ENCODE peak calls at places on chromosomes 3 and 15, in eight cellular contexts. I is HepG2, C is neural progenitor cell, M is GM23248, Q is MM.1S, J is fibroblast of lung, Y is IMR-90, X is keratinocyte. U is an unnamed sample.

GRCh38 chr3:187342255-187342654 is 25.9 kb upstream of the RTP4 start:
- DNase-seq in I (no peak), C (no peak), M (no peak), Q (no peak), J (no peak), Y (no peak), X (no peak), U (no peak)

GRCh38 chr3:112746675-112747276 is 99.9 kb downstream of the CD200R1L start:
- DNase-seq in I (no peak), C (no peak), M (peak; percentile 75), Q (no peak), J (peak; percentile 92), Y (peak; percentile 77), X (no peak), U (no peak)

GRCh38 chr3:194986208-194987043 is 284.5 kb downstream of the XXYLT1 start:
- DNase-seq in I (peak; percentile 25), C (no peak), M (no peak), Q (no peak), J (peak; percentile 19), Y (no peak), X (peak; percentile 61), U (peak; percentile 88)

GRCh38 chr15:53520867-53521525 is 238.5 kb downstream of the WDR72 start:
- DNase-seq in I (no peak), C (peak; percentile 13), M (no peak), Q (no peak), J (peak; percentile 6), Y (no peak), X (no peak), U (no peak)

GRCh38 chr15:63973212-63974009 is 72.9 kb downstream of the DAPK2 start:
- DNase-seq in I (no peak), C (no peak), M (peak; percentile 84), Q (no peak), J (peak; percentile 59), Y (peak; percentile 67), X (no peak), U (no peak)

GRCh38 chr3:54906763-54907162 is 21.1 kb downstream of the LRTM1 start:
- DNase-seq in I (no peak), C (no peak), M (no peak), Q (no peak), J (no peak), Y (no peak), X (no peak), U (no peak)

GRCh38 chr3:194382196-194382891 is 12.8 kb upstream of the LRRC15 start:
- DNase-seq in I (no peak), C (peak; percentile 69), M (no peak), Q (no peak), J (no peak), Y (no peak), X (no peak), U (no peak)

GRCh38 chr3:29317659-29318173 is 36.8 kb downstream of the RBMS3 start:
- DNase-seq in I (no peak), C (no peak), M (no peak), Q (no peak), J (peak; percentile 61), Y (no peak), X (no peak), U (no peak)

GRCh38 chr15:29364429-29365078 is 94.9 kb upstream of the NSMCE3 start:
- DNase-seq in I (peak; percentile 4), C (peak; percentile 34), M (peak; percentile 61), Q (no peak), J (peak; percentile 90), Y (peak; percentile 86), X (no peak), U (peak; percentile 56)

GRCh38 chr3:126380011-126380768 is 14.5 kb upstream of the CFAP100 start:
- DNase-seq in I (no peak), C (no peak), M (no peak), Q (no peak), J (no peak), Y (no peak), X (no peak), U (no peak)

GRCh38 chr15:47356297-47356696 is 361.0 kb upstream of the SEMA6D start:
- DNase-seq in I (no peak), C (no peak), M (no peak), Q (no peak), J (no peak), Y (no peak), X (no peak), U (no peak)

GRCh38 chr3:185961675-185962232 is 23.9 kb upstream of the TRA2B start:
- DNase-seq in I (no peak), C (no peak), M (no peak), Q (no peak), J (no peak), Y (no peak), X (no peak), U (no peak)

GRCh38 chr15:81275711-81276417 is 48.1 kb downstream of the STARD5 start:
- DNase-seq in I (no peak), C (no peak), M (peak; percentile 21), Q (no peak), J (peak; percentile 18), Y (peak; percentile 17), X (no peak), U (no peak)

GRCh38 chr15:68418611-68419161 is 13.3 kb downstream of the ITGA11 start:
- DNase-seq in I (no peak), C (no peak), M (peak; percentile 86), Q (no peak), J (peak; percentile 79), Y (peak; percentile 88), X (no peak), U (no peak)

GRCh38 chr3:55690161-55690560 is 203.1 kb upstream of the WNT5A start:
- DNase-seq in I (no peak), C (peak; percentile 64), M (no peak), Q (no peak), J (no peak), Y (peak; percentile 40), X (no peak), U (no peak)

GRCh38 chr3:31166249-31166885 is 271.9 kb upstream of the GADL1 start:
- DNase-seq in I (no peak), C (peak; percentile 7), M (peak; percentile 66), Q (no peak), J (peak; percentile 95), Y (peak; percentile 84), X (no peak), U (peak; percentile 92)

GRCh38 chr3:197736010-197736490 is 654 bp downstream of the RUBCN start:
- DNase-seq in I (no peak), C (peak; percentile 54), M (peak; percentile 54), Q (peak; percentile 57), J (no peak), Y (no peak), X (no peak), U (no peak)

GRCh38 chr3:155252535-155252934 is 40.9 kb downstream of the STRIT1 start:
- DNase-seq in I (no peak), C (no peak), M (peak; percentile 49), Q (no peak), J (no peak), Y (peak; percentile 76), X (no peak), U (peak; percentile 77)

GRCh38 chr3:11662392-11662990 is 18.8 kb upstream of the VGLL4 start:
- DNase-seq in I (peak; percentile 29), C (no peak), M (peak; percentile 57), Q (no peak), J (peak; percentile 18), Y (no peak), X (no peak), U (peak; percentile 71)

GRCh38 chr3:31710123-31710841 is 177.6 kb downstream of the STT3B start:
- DNase-seq in I (no peak), C (no peak), M (no peak), Q (no peak), J (peak; percentile 13), Y (peak; percentile 42), X (no peak), U (no peak)

GRCh38 chr15:39300451-39301153 is 280.3 kb upstream of the THBS1 start:
- DNase-seq in I (no peak), C (no peak), M (peak; percentile 83), Q (no peak), J (peak; percentile 87), Y (peak; percentile 66), X (no peak), U (peak; percentile 87)

GRCh38 chr15:74463634-74464033 is 2.7 kb upstream of the UBL7 start:
- DNase-seq in I (no peak), C (no peak), M (no peak), Q (no peak), J (no peak), Y (no peak), X (no peak), U (no peak)

GRCh38 chr3:14943042-14943441 is 4.3 kb upstream of the NR2C2 start:
- DNase-seq in I (peak; percentile 61), C (no peak), M (no peak), Q (no peak), J (no peak), Y (no peak), X (no peak), U (no peak)
- H3K27ac ChIP-seq in I (no peak overlapping the region), C (no peak overlapping the region), M (no peak overlapping the region), Q (no peak overlapping the region), J (no peak overlapping the region), Y (no peak overlapping the region), X (no peak overlapping the region), U (no peak overlapping the region)

DNA sequence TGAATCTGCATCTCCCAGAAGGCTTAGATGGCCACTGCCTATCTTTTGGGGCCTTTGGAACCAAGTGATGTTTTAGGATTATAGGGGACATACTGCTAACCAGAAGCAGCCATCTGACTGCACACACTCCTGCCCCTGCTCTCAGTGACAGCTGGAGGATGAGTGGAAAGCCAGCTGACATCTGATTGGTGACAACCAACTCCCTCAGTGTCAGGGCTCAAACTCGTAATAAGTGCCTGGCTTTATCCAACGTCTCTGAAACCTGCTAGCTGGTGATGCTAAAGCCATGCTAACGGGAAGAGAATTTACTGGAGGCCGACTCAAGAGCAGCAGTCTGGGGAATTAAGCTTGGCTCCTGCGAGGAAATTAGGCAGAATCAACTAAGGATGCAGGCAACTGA is 35.1 kb downstream of the KY start:
- DNase-seq in I (no peak), C (no peak), M (no peak), Q (no peak), J (no peak), Y (no peak), X (no peak), U (no peak)
- H3K9ac ChIP-seq in I (no peak overlapping the region), C (no peak overlapping the region), M (no peak overlapping the region), Q (no peak overlapping the region), J (no peak overlapping the region), Y (no peak overlapping the region), X (no peak overlapping the region), U (no peak overlapping the region)

DNA sequence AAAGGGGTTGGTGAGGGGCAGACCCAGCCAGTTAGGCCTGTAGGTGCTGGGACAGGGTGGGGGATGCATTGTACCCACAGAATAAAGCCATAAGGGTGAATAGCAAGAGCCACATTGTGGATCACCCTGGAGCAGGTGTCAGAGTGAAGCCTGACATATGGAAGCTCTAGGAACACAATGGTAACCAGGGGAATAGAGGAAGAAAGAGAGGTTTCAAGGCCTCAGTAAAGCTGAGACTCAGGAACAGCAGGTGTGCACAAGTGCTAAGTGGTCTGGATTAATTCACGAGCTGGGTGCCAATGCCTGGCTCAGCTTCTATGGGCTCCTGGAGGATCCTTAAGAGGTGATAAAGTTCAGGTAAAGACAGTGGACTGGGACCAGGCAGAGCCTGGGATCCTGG is 323.7 kb upstream of the CTNNB1 start:
- DNase-seq in I (no peak), C (no peak), M (no peak), Q (no peak), J (no peak), Y (no peak), X (no peak), U (no peak)
- H2AFZ ChIP-seq in I (no peak overlapping the region), C (no peak overlapping the region), M (no peak overlapping the region), Q (no peak overlapping the region), J (no peak overlapping the region), Y (no peak overlapping the region), X (no peak overlapping the region), U (no peak overlapping the region)

GRCh38 chr3:114718897-114719208 is 425.0 kb downstream of the TIGIT start:
- DNase-seq in I (peak; percentile 25), C (no peak), M (no peak), Q (no peak), J (no peak), Y (no peak), X (no peak), U (no peak)
- H3K27ac ChIP-seq in I (peak overlapping the region; percentile 39), C (no peak overlapping the region), M (no peak overlapping the region), Q (no peak overlapping the region), J (no peak overlapping the region), Y (no peak overlapping the region), X (no peak overlapping the region), U (no peak overlapping the region)